ENCODE peak calls at places on chromosomes 3 and 15, in seven cellular contexts. T is choroid plexus epithelial cell; F is HCEC 1CT; D is type B pancreatic cell; Z is Ammon's horn; L is stimulated activated CD4-positive, alpha-beta T cell treated with anti-CD3 and anti-CD28 coated beads, TNF-alpha, amount 100 ng/mL, for 1 hour; Y is right cardiac atrium. N is an unnamed sample.

GRCh38 chr3:60708191-60708975 is 542.9 kb downstream of the FHIT start:
- DNase-seq in F (peak), Z (no peak), T (peak), Y (no peak), D (no peak), L (no peak), N (no peak)

GRCh38 chr15:64501396-64501716 is 41.0 kb downstream of the ZNF609 start:
- DNase-seq in T (no peak), L (no peak), D (no peak), Y (no peak), F (no peak), Z (peak), N (no peak)

GRCh38 chr3:64174328-64174727 is 50.9 kb downstream of the PRICKLE2 start:
- DNase-seq in D (no peak), Y (no peak), F (no peak), T (no peak), Z (no peak), L (no peak), N (no peak)

GRCh38 chr15:64152507-64153387 is 1.2 kb downstream of the SNX22 start:
- DNase-seq in D (no peak), T (no peak), L (no peak), Z (no peak), Y (peak), F (no peak), N (no peak)

GRCh38 chr3:102525624-102526023 is 90.8 kb downstream of the ZPLD1 start:
- DNase-seq in Z (no peak), L (no peak), D (no peak), T (no peak), Y (no peak), F (no peak), N (no peak)

GRCh38 chr3:31462050-31462569 is 70.6 kb upstream of the STT3B start:
- DNase-seq in L (no peak), D (no peak), F (no peak), Y (no peak), Z (no peak), T (peak), N (peak)

GRCh38 chr15:98799991-98800390 is 151.7 kb downstream of the IGF1R start:
- DNase-seq in Z (no peak), T (peak), D (no peak), Y (no peak), F (no peak), L (no peak), N (no peak)

GRCh38 chr3:51819709-51820406 is 40.8 kb upstream of the IQCF6 start:
- DNase-seq in D (no peak), F (peak), L (no peak), Y (no peak), Z (no peak), T (no peak), N (no peak)

GRCh38 chr3:187319699-187320302 is 28.3 kb upstream of the MASP1 start:
- DNase-seq in F (peak), D (peak), L (no peak), Y (peak), Z (peak), T (peak), N (peak)

GRCh38 chr3:111695584-111696213 is 100.6 kb upstream of the ZBED2 start:
- DNase-seq in F (peak), D (no peak), Z (no peak), Y (no peak), T (peak), L (no peak), N (no peak)

GRCh38 chr3:66985336-66985920 is 12.7 kb upstream of the KBTBD8 start:
- DNase-seq in D (no peak), Z (no peak), Y (no peak), L (no peak), F (no peak), T (no peak), N (no peak)

GRCh38 chr3:170421147-170421641 is 2.5 kb downstream of the CLDN11 start:
- DNase-seq in T (peak), D (no peak), Y (peak), F (peak), L (no peak), Z (peak), N (no peak)

GRCh38 chr3:164752814-164753213 is 325.5 kb downstream of the SI start:
- DNase-seq in D (no peak), F (no peak), Y (no peak), T (no peak), L (no peak), Z (peak), N (no peak)

GRCh38 chr3:155317211-155317610 is 23.7 kb upstream of the STRIT1 start:
- DNase-seq in D (no peak), Z (no peak), L (no peak), T (no peak), Y (no peak), F (peak), N (no peak)

GRCh38 chr3:46498916-46499519 is 1.2 kb downstream of the RTP3 start:
- DNase-seq in Z (no peak), Y (no peak), F (no peak), T (no peak), D (no peak), L (no peak), N (no peak)

GRCh38 chr3:45923755-45924154 is 19.5 kb upstream of the CXCR6 start:
- DNase-seq in D (no peak), Y (no peak), L (no peak), T (peak), Z (no peak), F (peak), N (no peak)

GRCh38 chr3:43417133-43417532 is 130.8 kb downstream of the SNRK start:
- DNase-seq in D (no peak), Z (no peak), T (no peak), Y (no peak), L (no peak), F (no peak), N (no peak)

GRCh38 chr3:43894176-43895049 is 203.7 kb downstream of the ABHD5 start:
- DNase-seq in T (peak), Y (peak), D (peak), L (no peak), F (no peak), Z (peak), N (no peak)

GRCh38 chr15:40470423-40471104 is at the start of gene CHST14:
- DNase-seq in L (no peak), F (peak), T (peak), Y (peak), Z (peak), D (no peak), N (peak)

GRCh38 chr15:68921926-68922325 is 8.4 kb upstream of the SPESP1 start:
- DNase-seq in Z (no peak), Y (no peak), L (no peak), F (no peak), D (no peak), T (no peak), N (no peak)

GRCh38 chr15:68107142-68107541 is 53.0 kb downstream of the PIAS1 start:
- DNase-seq in D (no peak), Z (no peak), F (no peak), T (no peak), L (no peak), Y (no peak), N (no peak)

GRCh38 chr3:170274641-170275040 is 52.4 kb downstream of the PRKCI start:
- DNase-seq in L (no peak), Y (no peak), D (no peak), F (peak), T (no peak), Z (no peak), N (no peak)

GRCh38 chr3:154059798-154060197 is 61.4 kb upstream of the ARHGEF26 start:
- DNase-seq in Y (no peak), D (no peak), T (no peak), Z (peak), L (no peak), F (no peak), N (no peak)

GRCh38 chr3:44877333-44877732 is 2.9 kb downstream of the TGM4 start:
- DNase-seq in Z (no peak), L (no peak), T (no peak), D (no peak), F (no peak), Y (no peak), N (no peak)

GRCh38 chr3:120143676-120144075 is 49.4 kb upstream of the GSK3B start:
- DNase-seq in T (no peak), F (no peak), Y (no peak), L (no peak), D (no peak), Z (no peak), N (no peak)

GRCh38 chr3:136545664-136546266 is 206.4 kb downstream of the STAG1 start:
- DNase-seq in T (peak), F (peak), Y (no peak), L (no peak), Z (peak), D (no peak), N (no peak)

GRCh38 chr3:8854656-8855055 is 85.2 kb upstream of the OXTR start:
- DNase-seq in F (no peak), Y (no peak), D (no peak), L (no peak), Z (no peak), T (no peak), N (no peak)

GRCh38 chr3:19632099-19633074 is 301.6 kb downstream of the EFHB start:
- DNase-seq in D (no peak), Z (no peak), Y (no peak), F (no peak), T (no peak), L (no peak), N (no peak)

GRCh38 chr3:58531956-58532355 is 5.0 kb downstream of the ACOX2 start:
- DNase-seq in T (no peak), F (peak), D (no peak), Y (no peak), Z (no peak), L (no peak), N (no peak)

GRCh38 chr3:20197775-20198174 is 11.8 kb upstream of the SGO1 start:
- DNase-seq in Z (no peak), L (no peak), T (no peak), D (no peak), F (no peak), Y (no peak), N (no peak)

GRCh38 chr3:29486917-29487316 is 206.0 kb downstream of the RBMS3 start:
- DNase-seq in Y (no peak), D (no peak), F (no peak), L (no peak), T (no peak), Z (no peak), N (no peak)

GRCh38 chr15:69926011-69926410 is 171.7 kb downstream of the TLE3 start:
- DNase-seq in F (no peak), L (no peak), D (no peak), Z (no peak), Y (no peak), T (peak), N (no peak)

GRCh38 chr3:138569090-138569489 is 25.0 kb downstream of the CEP70 start:
- DNase-seq in L (no peak), T (peak), F (no peak), Y (no peak), D (no peak), Z (no peak), N (no peak)

GRCh38 chr3:100875239-100875638 is 118.0 kb downstream of the ABI3BP start:
- DNase-seq in T (peak), F (peak), D (no peak), Z (peak), L (no peak), Y (peak), N (no peak)

GRCh38 chr15:74542192-74543042 is 1.4 kb downstream of the ARID3B start:
- DNase-seq in D (no peak), T (no peak), Y (no peak), Z (no peak), L (no peak), F (no peak), N (no peak)

GRCh38 chr15:48447657-48448056 is 116.4 kb downstream of the DUT start:
- DNase-seq in D (no peak), F (peak), T (peak), Y (no peak), L (no peak), Z (no peak), N (no peak)

N was measured in Jurkat, Clone E6-1.